ENCODE peak calls at places on chromosomes 2 and 18, in eight cellular contexts. B is skeletal muscle cell, W is NCI-H345, H is GM10248, E is kidney glomerular epithelial cell, J is BJ, A is GM04504, D is cardiac muscle cell. N is an unnamed sample.

GRCh38 chr2:78535395-78535794 is 490.1 kb upstream of the REG3G start:
- DNase-seq in B (no peak), W (no peak), H (no peak), E (no peak), J (no peak), A (no peak), D (no peak), N (no peak)

GRCh38 chr2:99858951-99859596 is 283.3 kb downstream of the AFF3 start:
- DNase-seq in B (no peak), W (no peak), H (no peak), E (no peak), J (no peak), A (peak), D (no peak), N (no peak)

GRCh38 chr2:215028231-215028630 is 110.2 kb downstream of the ABCA12 start:
- DNase-seq in B (peak), W (no peak), H (no peak), E (no peak), J (peak), A (peak), D (peak), N (no peak)

GRCh38 chr2:122236152-122236892 is 480.9 kb downstream of the TSN start:
- DNase-seq in B (peak), W (no peak), H (no peak), E (peak), J (peak), A (peak), D (peak), N (no peak)

GRCh38 chr2:55087501-55087900 is 37.2 kb upstream of the RTN4 start:
- DNase-seq in B (no peak), W (no peak), H (no peak), E (no peak), J (no peak), A (no peak), D (no peak), N (no peak)

GRCh38 chr18:9984025-9984424 is 70.2 kb downstream of the VAPA start:
- DNase-seq in B (no peak), W (no peak), H (no peak), E (no peak), J (no peak), A (no peak), D (peak), N (no peak)

GRCh38 chr2:182615036-182615435 is 101.0 kb upstream of the DNAJC10 start:
- DNase-seq in B (no peak), W (no peak), H (no peak), E (no peak), J (no peak), A (no peak), D (no peak), N (no peak)

GRCh38 chr2:39631715-39632114 is 34.0 kb upstream of the TMEM178A start:
- DNase-seq in B (peak), W (no peak), H (no peak), E (peak), J (peak), A (peak), D (peak), N (no peak)

GRCh38 chr2:2014251-2014761 is 270.0 kb upstream of the PXDN start:
- DNase-seq in B (peak), W (no peak), H (no peak), E (no peak), J (no peak), A (no peak), D (no peak), N (no peak)

GRCh38 chr2:70005752-70006446 is 44.5 kb upstream of the ASPRV1 start:
- DNase-seq in B (no peak), W (no peak), H (no peak), E (no peak), J (no peak), A (no peak), D (no peak), N (no peak)

GRCh38 chr2:120205901-120206581 is 17.2 kb downstream of the TMEM185B start:
- DNase-seq in B (no peak), W (peak), H (peak), E (no peak), J (no peak), A (no peak), D (no peak), N (no peak)

GRCh38 chr18:9234528-9234927 is 97.9 kb downstream of the ANKRD12 start:
- DNase-seq in B (no peak), W (no peak), H (no peak), E (no peak), J (no peak), A (no peak), D (no peak), N (no peak)

GRCh38 chr2:228655341-228655740 is 473.9 kb upstream of the SPHKAP start:
- DNase-seq in B (no peak), W (no peak), H (no peak), E (no peak), J (no peak), A (no peak), D (no peak), N (no peak)

GRCh38 chr2:1727796-1728474 is 16.4 kb downstream of the PXDN start:
- DNase-seq in B (no peak), W (no peak), H (no peak), E (no peak), J (no peak), A (no peak), D (no peak), N (no peak)

GRCh38 chr2:98869272-98869641 is 66.8 kb downstream of the CRACDL start:
- DNase-seq in B (no peak), W (peak), H (no peak), E (no peak), J (no peak), A (no peak), D (no peak), N (no peak)

GRCh38 chr2:234058881-234059280 is 8.4 kb downstream of the SPP2 start:
- DNase-seq in B (no peak), W (no peak), H (no peak), E (no peak), J (no peak), A (no peak), D (no peak), N (no peak)

GRCh38 chr2:18849841-18850578 is 260.6 kb upstream of the NT5C1B start:
- DNase-seq in B (no peak), W (no peak), H (no peak), E (no peak), J (no peak), A (no peak), D (no peak), N (no peak)

GRCh38 chr2:148640767-148641166 is 3.8 kb upstream of the EPC2 start:
- DNase-seq in B (no peak), W (no peak), H (no peak), E (no peak), J (no peak), A (no peak), D (peak), N (no peak)

GRCh38 chr2:19185061-19185460 is 173.4 kb downstream of the OSR1 start:
- DNase-seq in B (no peak), W (no peak), H (no peak), E (no peak), J (no peak), A (no peak), D (peak), N (no peak)

GRCh38 chr2:28085183-28085582 is 194.7 kb downstream of the BABAM2 start:
- DNase-seq in B (no peak), W (no peak), H (no peak), E (no peak), J (no peak), A (no peak), D (no peak), N (no peak)

GRCh38 chr2:216034065-216034464 is 20.7 kb upstream of the MREG start:
- DNase-seq in B (no peak), W (peak), H (peak), E (peak), J (no peak), A (no peak), D (peak), N (peak)

N was measured in stimulated activated naive B cell treated with anti-CD40 and anti-IgM and Interleukin-4, amounts not matched to agents 10 μg/mL and 1 μg/mL and 100 μg/mL, for 72 hours.